ENCODE peak calls at places on chromosomes 16 and 17, in nine cellular contexts. O, F, P, D, A, Q, E, T and C are unnamed samples.

GRCh38 chr16:81239722-81240121 is 1.2 kb downstream of the BCO1 start:
- DNase-seq in A (no peak), D (no peak), E (no peak), P (no peak), F (no peak), T (no peak), Q (no peak), O (no peak), C (no peak)

GRCh38 chr17:7363311-7363710 is 8.4 kb downstream of the TMEM95 start:
- DNase-seq in A (no peak), O (no peak), E (no peak), P (peak; percentile 38), F (no peak), T (no peak), Q (no peak), D (no peak), C (no peak)

GRCh38 chr17:80345321-80345720 is 69.6 kb upstream of the ENDOV start:
- DNase-seq in P (no peak), Q (no peak), O (no peak), A (no peak), T (no peak), F (no peak), E (no peak), D (no peak), C (no peak)

GRCh38 chr17:38730526-38731379 is 612 bp downstream of the CISD3 start:
- DNase-seq in F (no peak), T (no peak), D (peak; percentile 57), Q (no peak), O (peak; percentile 86), A (peak; percentile 33), P (peak; percentile 71), E (no peak), C (no peak)

GRCh38 chr17:83081561-83082201 is 2.3 kb downstream of the METRNL start:
- DNase-seq in T (no peak), F (no peak), E (no peak), D (no peak), Q (no peak), O (no peak), A (no peak), P (peak; percentile 69), C (no peak)

GRCh38 chr17:57281887-57282653 is 25.7 kb downstream of the MSI2 start:
- DNase-seq in Q (no peak), P (no peak), E (no peak), A (no peak), T (no peak), F (peak; percentile 43), O (no peak), D (no peak), C (no peak)

GRCh38 chr16:69166221-69166833 is 20.6 kb upstream of the SNTB2 start:
- DNase-seq in Q (no peak), O (no peak), P (peak; percentile 80), F (no peak), T (no peak), A (no peak), D (peak; percentile 89), E (no peak), C (no peak)

GRCh38 chr17:68344701-68345136 is 53.4 kb downstream of the ARSG start:
- DNase-seq in O (no peak), D (no peak), T (no peak), A (no peak), E (no peak), F (no peak), P (no peak), Q (no peak), C (no peak)

GRCh38 chr16:68910051-68910450 is 66.7 kb downstream of the TANGO6 start:
- DNase-seq in A (no peak), F (no peak), O (no peak), Q (no peak), T (peak; percentile 3), P (no peak), E (no peak), D (no peak), C (no peak)

DNA sequence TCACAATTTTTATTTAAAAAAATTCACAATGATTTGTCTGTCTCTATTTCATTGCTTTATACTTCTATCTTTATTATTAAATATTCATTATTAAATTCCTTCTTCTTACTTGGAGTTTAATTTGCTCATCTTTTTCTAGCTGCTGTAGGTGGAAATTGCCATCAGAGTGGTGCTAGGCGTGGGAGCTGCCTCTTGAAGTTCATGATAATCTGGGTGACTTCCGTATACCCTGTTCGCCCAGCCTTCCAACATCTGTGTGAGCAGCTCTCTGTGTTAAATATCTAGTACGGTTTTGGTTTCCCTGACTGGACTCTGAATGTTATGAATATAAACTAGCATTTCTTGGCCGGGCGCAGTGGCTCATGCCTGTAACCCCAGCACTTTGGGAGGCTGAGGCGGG is 84.0 kb upstream of the RPH3AL start:
- DNase-seq in E (no peak), A (no peak), O (no peak), T (no peak), P (no peak), F (no peak), D (no peak), Q (no peak), C (no peak)
- TF ChIP-seq CTCF in E (no peak), A (no peak), O (no peak), T (no peak), P (no peak), F (no peak), D (no peak), Q (no peak), C (no peak)

GRCh38 chr17:29036584-29036983 is 6.4 kb upstream of the PIPOX start:
- DNase-seq in A (no peak), P (no peak), O (no peak), T (no peak), F (no peak), E (no peak), Q (no peak), D (no peak), C (no peak)
- TF ChIP-seq CTCF in A (no peak), P (no peak), O (no peak), T (no peak), F (no peak), E (no peak), Q (no peak), D (no peak), C (no peak)

DNA sequence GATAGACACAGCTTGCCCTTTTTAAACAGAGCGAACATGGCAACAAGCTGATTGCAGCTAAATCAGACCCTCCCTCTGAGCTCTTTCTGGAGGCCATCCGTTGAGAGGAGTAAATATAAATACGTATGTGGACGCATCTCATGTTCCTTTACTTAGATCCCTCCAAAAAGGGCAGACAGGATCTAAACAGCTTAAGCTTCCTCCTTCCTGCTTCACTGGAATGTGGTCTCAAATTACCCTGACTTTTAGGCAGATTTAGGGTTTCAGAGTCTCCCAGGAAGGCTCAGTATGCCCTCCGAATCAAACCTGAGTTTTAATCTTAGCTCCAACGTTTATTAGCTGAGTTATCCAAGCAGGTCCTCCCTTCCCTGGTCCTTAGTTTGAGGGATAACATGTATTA is 204.7 kb upstream of the GOT2 start:
- DNase-seq in Q (no peak), A (no peak), D (no peak), O (no peak), F (no peak), T (no peak), P (no peak), E (no peak), C (no peak)
- TF ChIP-seq CTCF in Q (no peak), A (no peak), D (no peak), O (no peak), F (no peak), T (no peak), P (no peak), E (no peak), C (no peak)

DNA sequence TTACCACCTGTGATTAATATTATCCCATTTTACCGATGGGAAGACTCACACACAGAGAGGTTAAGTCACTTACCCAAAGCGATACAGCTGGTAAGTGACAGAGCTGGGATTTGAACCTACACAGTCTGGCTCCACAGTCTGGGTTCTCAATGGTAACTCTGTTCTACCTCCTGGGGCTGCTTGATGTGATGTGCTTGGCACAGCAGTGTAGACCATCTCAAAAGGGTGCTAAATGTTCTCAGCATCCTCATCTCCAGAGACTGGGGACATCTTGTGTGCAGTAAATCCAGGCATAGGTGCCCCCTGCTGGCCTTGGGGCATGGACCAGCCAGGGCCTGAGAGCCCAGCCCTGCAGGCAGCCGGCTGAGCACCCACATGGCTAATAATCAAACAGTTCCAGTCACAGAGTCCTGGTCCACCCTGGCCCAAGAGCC is 15.4 kb upstream of the KATNB1 start:
- DNase-seq in O (no peak), P (peak; percentile 44), E (peak; percentile 57), F (no peak), D (peak; percentile 42), A (peak; percentile 73), T (peak; percentile 69), Q (no peak), C (peak; percentile 79)
- TF ChIP-seq CTCF in O (no peak), P (peak; percentile 61), E (peak; percentile 81), F (no peak), D (peak; percentile 75), A (peak; percentile 62), T (peak; percentile 69), Q (peak; percentile 38), C (peak; percentile 64)

GRCh38 chr17:42743595-42744282 is 1.1 kb downstream of the EZH1 start:
- DNase-seq in O (no peak), F (no peak), P (no peak), A (no peak), T (no peak), E (no peak), D (no peak), Q (no peak), C (no peak)
- TF ChIP-seq CTCF in O (no peak), F (no peak), P (peak; percentile 16), A (no peak), T (peak; percentile 26), E (peak; percentile 49), D (peak; percentile 10), Q (peak; percentile 25), C (no peak)

GRCh38 chr16:79776243-79776884 is 175.8 kb upstream of the MAF start:
- DNase-seq in F (no peak), Q (no peak), D (peak; percentile 44), A (peak; percentile 46), O (no peak), E (no peak), P (peak; percentile 79), T (no peak), C (no peak)
- TF ChIP-seq CTCF in F (no peak), Q (peak; percentile 3), D (no peak), A (no peak), O (no peak), E (peak; percentile 16), P (no peak), T (peak; percentile 25), C (no peak)

GRCh38 chr17:77427471-77427991 is 286.8 kb downstream of the SEC14L1 start:
- DNase-seq in O (peak; percentile 80), A (no peak), F (no peak), D (peak; percentile 86), T (no peak), Q (no peak), E (no peak), P (peak; percentile 90), C (no peak)
- TF ChIP-seq CTCF in O (no peak), A (no peak), F (no peak), D (no peak), T (no peak), Q (no peak), E (no peak), P (no peak), C (no peak)

DNA sequence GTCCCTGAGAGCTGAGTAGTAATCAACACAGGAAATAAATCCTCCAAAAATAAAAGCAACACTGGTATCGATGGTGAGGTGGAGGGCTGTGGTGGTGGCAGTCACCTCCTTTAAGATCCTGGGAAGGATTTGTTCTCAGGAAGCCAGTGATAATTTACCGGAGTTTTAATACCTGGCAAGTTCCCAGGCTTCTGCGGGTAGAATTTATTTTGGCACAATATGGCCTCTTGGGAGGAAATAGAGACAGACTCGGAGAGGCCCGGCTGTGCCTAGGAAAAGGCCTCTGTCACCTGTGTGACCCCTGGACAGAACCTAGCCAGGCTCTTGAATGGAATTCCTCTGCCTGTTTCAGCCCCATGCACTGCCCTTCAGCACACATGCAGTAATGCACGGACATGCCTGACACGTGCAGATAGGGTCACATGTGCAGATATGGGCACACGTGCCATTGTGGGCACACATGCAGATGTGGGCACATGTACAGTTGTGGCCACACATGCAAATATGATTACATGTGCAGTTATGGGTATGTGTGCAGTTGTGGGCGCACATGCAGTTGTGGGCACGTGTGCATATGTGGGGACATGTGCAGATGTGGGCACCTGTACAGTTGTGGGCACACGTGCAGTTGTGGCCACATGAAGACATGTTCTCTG is 33.5 kb downstream of the MGAT5B start:
- DNase-seq in O (no peak), E (no peak), D (no peak), Q (no peak), F (no peak), A (no peak), T (no peak), P (no peak), C (no peak)
- TF ChIP-seq CTCF in O (no peak), E (no peak), D (no peak), Q (no peak), F (no peak), A (no peak), T (no peak), P (no peak), C (no peak)